ENCODE peak calls at places on chromosomes 5 and 9, in seven cellular contexts. One of them, this sample, is unnamed.

GRCh38 chr9:129312731-129313130 is 134.7 kb upstream of the IER5L start:
- DNase-seq in stimulated activated CD4-positive, alpha-beta T cell treated with anti-CD3 and anti-CD28 coated beads, Interleukin-12 subunit alpha, Interleukin-12 subunit beta, amount 100 ng/mL, for 24 hours: no peak
- DNase-seq in NCI-H1105: no peak
- DNase-seq in stimulated activated naive CD8-positive, alpha-beta T cell treated with anti-CD3 and anti-CD28 coated beads, Interleukin-15, amount 100 ng/mL, for 72 hours: no peak
- DNase-seq in HCT116: no peak
- DNase-seq in left ventricle myocardium superior: no peak
- DNase-seq in frontal cortex: no peak
- DNase-seq in this sample: no peak

GRCh38 chr5:151480384-151480783 is 33.0 kb downstream of the SLC36A1 start:
- DNase-seq in stimulated activated CD4-positive, alpha-beta T cell treated with anti-CD3 and anti-CD28 coated beads, Interleukin-12 subunit alpha, Interleukin-12 subunit beta, amount 100 ng/mL, for 24 hours: no peak
- DNase-seq in NCI-H1105: no peak
- DNase-seq in stimulated activated naive CD8-positive, alpha-beta T cell treated with anti-CD3 and anti-CD28 coated beads, Interleukin-15, amount 100 ng/mL, for 72 hours: no peak
- DNase-seq in HCT116: no peak
- DNase-seq in left ventricle myocardium superior: no peak
- DNase-seq in frontal cortex: no peak
- DNase-seq in this sample: no peak

GRCh38 chr9:82570226-82570625 is 492.7 kb downstream of the RASEF start:
- DNase-seq in stimulated activated CD4-positive, alpha-beta T cell treated with anti-CD3 and anti-CD28 coated beads, Interleukin-12 subunit alpha, Interleukin-12 subunit beta, amount 100 ng/mL, for 24 hours: no peak
- DNase-seq in NCI-H1105: no peak
- DNase-seq in stimulated activated naive CD8-positive, alpha-beta T cell treated with anti-CD3 and anti-CD28 coated beads, Interleukin-15, amount 100 ng/mL, for 72 hours: no peak
- DNase-seq in HCT116: no peak
- DNase-seq in left ventricle myocardium superior: no peak
- DNase-seq in frontal cortex: no peak
- DNase-seq in this sample: no peak

GRCh38 chr9:133995012-133995896 is 3.1 kb upstream of the VAV2 start:
- DNase-seq in stimulated activated CD4-positive, alpha-beta T cell treated with anti-CD3 and anti-CD28 coated beads, Interleukin-12 subunit alpha, Interleukin-12 subunit beta, amount 100 ng/mL, for 24 hours: no peak
- DNase-seq in NCI-H1105: no peak
- DNase-seq in stimulated activated naive CD8-positive, alpha-beta T cell treated with anti-CD3 and anti-CD28 coated beads, Interleukin-15, amount 100 ng/mL, for 72 hours: no peak
- DNase-seq in HCT116: peak; percentile 37
- DNase-seq in left ventricle myocardium superior: no peak
- DNase-seq in frontal cortex: no peak
- DNase-seq in this sample: no peak

GRCh38 chr9:13532407-13532806 is 252.9 kb upstream of the MPDZ start:
- DNase-seq in stimulated activated CD4-positive, alpha-beta T cell treated with anti-CD3 and anti-CD28 coated beads, Interleukin-12 subunit alpha, Interleukin-12 subunit beta, amount 100 ng/mL, for 24 hours: no peak
- DNase-seq in NCI-H1105: no peak
- DNase-seq in stimulated activated naive CD8-positive, alpha-beta T cell treated with anti-CD3 and anti-CD28 coated beads, Interleukin-15, amount 100 ng/mL, for 72 hours: no peak
- DNase-seq in HCT116: no peak
- DNase-seq in left ventricle myocardium superior: no peak
- DNase-seq in frontal cortex: no peak
- DNase-seq in this sample: no peak

GRCh38 chr9:108861464-108861863 is 602 bp upstream of the ACTL7A start:
- DNase-seq in stimulated activated CD4-positive, alpha-beta T cell treated with anti-CD3 and anti-CD28 coated beads, Interleukin-12 subunit alpha, Interleukin-12 subunit beta, amount 100 ng/mL, for 24 hours: no peak
- DNase-seq in NCI-H1105: no peak
- DNase-seq in stimulated activated naive CD8-positive, alpha-beta T cell treated with anti-CD3 and anti-CD28 coated beads, Interleukin-15, amount 100 ng/mL, for 72 hours: no peak
- DNase-seq in HCT116: no peak
- DNase-seq in left ventricle myocardium superior: no peak
- DNase-seq in frontal cortex: no peak
- DNase-seq in this sample: no peak

GRCh38 chr9:132894343-132894742 is 15.6 kb downstream of the SPACA9 start:
- DNase-seq in stimulated activated CD4-positive, alpha-beta T cell treated with anti-CD3 and anti-CD28 coated beads, Interleukin-12 subunit alpha, Interleukin-12 subunit beta, amount 100 ng/mL, for 24 hours: no peak
- DNase-seq in NCI-H1105: no peak
- DNase-seq in stimulated activated naive CD8-positive, alpha-beta T cell treated with anti-CD3 and anti-CD28 coated beads, Interleukin-15, amount 100 ng/mL, for 72 hours: no peak
- DNase-seq in HCT116: no peak
- DNase-seq in left ventricle myocardium superior: no peak
- DNase-seq in frontal cortex: no peak
- DNase-seq in this sample: no peak

GRCh38 chr5:150272531-150272930 is 17.0 kb downstream of the CAMK2A start:
- DNase-seq in stimulated activated CD4-positive, alpha-beta T cell treated with anti-CD3 and anti-CD28 coated beads, Interleukin-12 subunit alpha, Interleukin-12 subunit beta, amount 100 ng/mL, for 24 hours: no peak
- DNase-seq in NCI-H1105: no peak
- DNase-seq in stimulated activated naive CD8-positive, alpha-beta T cell treated with anti-CD3 and anti-CD28 coated beads, Interleukin-15, amount 100 ng/mL, for 72 hours: no peak
- DNase-seq in HCT116: no peak
- DNase-seq in left ventricle myocardium superior: no peak
- DNase-seq in frontal cortex: peak; percentile 59
- DNase-seq in this sample: peak; percentile 31

GRCh38 chr5:38783011-38783551 is 62.7 kb upstream of the OSMR start:
- DNase-seq in stimulated activated CD4-positive, alpha-beta T cell treated with anti-CD3 and anti-CD28 coated beads, Interleukin-12 subunit alpha, Interleukin-12 subunit beta, amount 100 ng/mL, for 24 hours: no peak
- DNase-seq in NCI-H1105: peak; percentile 92
- DNase-seq in stimulated activated naive CD8-positive, alpha-beta T cell treated with anti-CD3 and anti-CD28 coated beads, Interleukin-15, amount 100 ng/mL, for 72 hours: no peak
- DNase-seq in HCT116: no peak
- DNase-seq in left ventricle myocardium superior: no peak
- DNase-seq in frontal cortex: no peak
- DNase-seq in this sample: no peak

GRCh38 chr9:111502506-111502905 is 18.3 kb upstream of the ECPAS start:
- DNase-seq in stimulated activated CD4-positive, alpha-beta T cell treated with anti-CD3 and anti-CD28 coated beads, Interleukin-12 subunit alpha, Interleukin-12 subunit beta, amount 100 ng/mL, for 24 hours: no peak
- DNase-seq in NCI-H1105: no peak
- DNase-seq in stimulated activated naive CD8-positive, alpha-beta T cell treated with anti-CD3 and anti-CD28 coated beads, Interleukin-15, amount 100 ng/mL, for 72 hours: no peak
- DNase-seq in HCT116: no peak
- DNase-seq in left ventricle myocardium superior: peak; percentile 52
- DNase-seq in frontal cortex: no peak
- DNase-seq in this sample: no peak

GRCh38 chr5:1633605-1634336 is 110.0 kb upstream of the LPCAT1 start:
- DNase-seq in stimulated activated CD4-positive, alpha-beta T cell treated with anti-CD3 and anti-CD28 coated beads, Interleukin-12 subunit alpha, Interleukin-12 subunit beta, amount 100 ng/mL, for 24 hours: peak; percentile 67
- DNase-seq in NCI-H1105: peak; percentile 86
- DNase-seq in stimulated activated naive CD8-positive, alpha-beta T cell treated with anti-CD3 and anti-CD28 coated beads, Interleukin-15, amount 100 ng/mL, for 72 hours: peak; percentile 77
- DNase-seq in HCT116: peak; percentile 35
- DNase-seq in left ventricle myocardium superior: peak; percentile 90
- DNase-seq in frontal cortex: peak; percentile 85
- DNase-seq in this sample: peak; percentile 78

GRCh38 chr5:172606156-172606785 is 34.8 kb upstream of the NEURL1B start:
- DNase-seq in stimulated activated CD4-positive, alpha-beta T cell treated with anti-CD3 and anti-CD28 coated beads, Interleukin-12 subunit alpha, Interleukin-12 subunit beta, amount 100 ng/mL, for 24 hours: no peak
- DNase-seq in NCI-H1105: no peak
- DNase-seq in stimulated activated naive CD8-positive, alpha-beta T cell treated with anti-CD3 and anti-CD28 coated beads, Interleukin-15, amount 100 ng/mL, for 72 hours: no peak
- DNase-seq in HCT116: no peak
- DNase-seq in left ventricle myocardium superior: no peak
- DNase-seq in frontal cortex: no peak
- DNase-seq in this sample: no peak

GRCh38 chr9:114823416-114823815 is 17.6 kb upstream of the TNFSF15 start:
- DNase-seq in stimulated activated CD4-positive, alpha-beta T cell treated with anti-CD3 and anti-CD28 coated beads, Interleukin-12 subunit alpha, Interleukin-12 subunit beta, amount 100 ng/mL, for 24 hours: no peak
- DNase-seq in NCI-H1105: no peak
- DNase-seq in stimulated activated naive CD8-positive, alpha-beta T cell treated with anti-CD3 and anti-CD28 coated beads, Interleukin-15, amount 100 ng/mL, for 72 hours: no peak
- DNase-seq in HCT116: no peak
- DNase-seq in left ventricle myocardium superior: no peak
- DNase-seq in frontal cortex: no peak
- DNase-seq in this sample: no peak

GRCh38 chr5:125046838-125047237 is 300.4 kb upstream of the ZNF608 start:
- DNase-seq in stimulated activated CD4-positive, alpha-beta T cell treated with anti-CD3 and anti-CD28 coated beads, Interleukin-12 subunit alpha, Interleukin-12 subunit beta, amount 100 ng/mL, for 24 hours: no peak
- DNase-seq in NCI-H1105: no peak
- DNase-seq in stimulated activated naive CD8-positive, alpha-beta T cell treated with anti-CD3 and anti-CD28 coated beads, Interleukin-15, amount 100 ng/mL, for 72 hours: no peak
- DNase-seq in HCT116: no peak
- DNase-seq in left ventricle myocardium superior: no peak
- DNase-seq in frontal cortex: no peak
- DNase-seq in this sample: no peak

This sample was measured in neural crest cell.